ENCODE peak calls at places on chromosomes 13 and 19, in eight cellular contexts. X is PC-9, T is pancreas, N is psoas muscle, H is breast epithelium, O is aorta, Y is H7, D is IMR-90. Q is an unnamed sample.

GRCh38 chr13:83773961-83774360 is 108.3 kb downstream of the SLITRK1 start:
- DNase-seq in H (no peak), O (no peak), D (peak; percentile 17), N (no peak), Y (no peak), X (no peak), T (no peak), Q (no peak)

GRCh38 chr19:40774916-40775631 is at the start of gene MIA:
- DNase-seq in X (no peak), N (no peak), Y (no peak), H (no peak), D (no peak), O (peak; percentile 38), T (no peak), Q (peak; percentile 44)

GRCh38 chr19:58439576-58440554 is at the start of gene ZNF132:
- DNase-seq in X (peak; percentile 66), O (peak; percentile 98), Y (peak; percentile 38), H (peak; percentile 92), D (peak; percentile 100), T (peak; percentile 97), N (peak; percentile 96), Q (no peak)

GRCh38 chr13:47413112-47413511 is 516.3 kb upstream of the HTR2A start:
- DNase-seq in T (no peak), Y (no peak), O (no peak), N (no peak), D (peak; percentile 34), X (no peak), H (no peak), Q (no peak)

GRCh38 chr19:46040952-46041500 is at the start of gene IGFL4:
- DNase-seq in Y (no peak), O (no peak), T (no peak), N (no peak), H (no peak), D (no peak), X (peak; percentile 80), Q (no peak)

GRCh38 chr13:43132228-43132627 is 108.8 kb downstream of the DNAJC15 start:
- DNase-seq in N (no peak), T (peak; percentile 16), X (peak; percentile 56), O (no peak), Y (peak; percentile 50), D (peak; percentile 36), H (no peak), Q (peak; percentile 54)

GRCh38 chr19:1742989-1743696 is 10.2 kb upstream of the ONECUT3 start:
- DNase-seq in T (no peak), H (no peak), X (no peak), D (no peak), Y (peak; percentile 38), O (no peak), N (no peak), Q (no peak)

GRCh38 chr13:84118845-84119409 is 236.7 kb upstream of the SLITRK1 start:
- DNase-seq in O (no peak), X (no peak), T (no peak), N (no peak), H (no peak), Y (no peak), D (no peak), Q (no peak)

GRCh38 chr19:374183-374885 is 29.7 kb upstream of the MIER2 start:
- DNase-seq in Y (peak; percentile 56), H (no peak), N (no peak), D (no peak), X (no peak), O (peak; percentile 29), T (no peak), Q (no peak)

GRCh38 chr13:99752373-99752772 is 219.2 kb downstream of the ZIC5 start:
- DNase-seq in N (no peak), O (no peak), T (no peak), X (no peak), D (no peak), Y (no peak), H (no peak), Q (no peak)

GRCh38 chr13:43036386-43037220 is 13.2 kb downstream of the DNAJC15 start:
- DNase-seq in D (no peak), O (peak; percentile 61), H (no peak), X (no peak), Y (peak; percentile 14), T (no peak), N (no peak), Q (peak; percentile 33)

GRCh38 chr19:17687857-17688784 is at the start of gene UNC13A:
- DNase-seq in D (peak; percentile 29), T (peak; percentile 60), X (no peak), N (peak; percentile 47), O (peak; percentile 58), Y (peak; percentile 96), H (no peak), Q (no peak)

GRCh38 chr13:59776924-59777690 is 386.6 kb downstream of the DIAPH3 start:
- DNase-seq in H (no peak), N (no peak), D (peak; percentile 90), T (no peak), O (no peak), X (peak; percentile 41), Y (no peak), Q (no peak)

DNA sequence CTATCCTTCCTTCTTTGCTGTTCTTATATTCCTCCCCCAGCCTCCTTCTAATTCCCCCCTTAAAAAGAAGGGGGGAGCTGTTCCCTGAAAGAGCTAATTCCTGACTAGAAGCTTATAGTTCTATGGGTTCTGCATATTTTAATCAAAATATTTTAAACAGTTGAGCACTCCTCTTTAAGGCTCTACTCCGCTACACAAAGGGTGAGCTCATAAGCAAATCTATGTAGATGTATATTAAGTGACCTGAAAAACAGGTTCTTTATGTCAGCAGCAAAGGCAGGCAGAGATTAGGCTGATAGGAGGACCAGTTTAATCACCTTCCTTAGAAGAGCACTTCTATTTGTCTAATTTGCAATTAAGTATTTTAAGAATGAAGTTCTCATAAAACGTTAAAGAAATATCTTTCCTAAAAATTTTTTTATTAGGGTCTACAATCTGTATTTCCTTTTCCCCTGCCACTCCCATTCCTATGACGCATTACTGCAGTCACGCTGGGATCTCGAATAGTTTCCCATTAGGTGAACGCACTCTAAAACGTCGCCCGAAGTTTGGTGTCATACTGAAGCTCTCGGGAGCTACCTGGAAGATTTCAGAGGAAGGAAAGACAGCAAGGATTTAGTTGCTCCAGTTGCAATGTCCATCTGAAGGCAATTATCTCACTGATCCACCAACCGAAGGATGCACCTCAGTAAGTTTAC is 5.1 kb downstream of the EFNB2 start:
- DNase-seq in Y (no peak), N (no peak), D (no peak), O (no peak), X (peak; percentile 92), H (no peak), T (no peak), Q (no peak)
- H3K27me3 ChIP-seq in Y (peaks cover 16% of the 10 kb centered on the region), N (no peaks in the 10 kb centered on the region), D (no peaks in the 10 kb centered on the region), O (no peaks in the 10 kb centered on the region), X (no peaks in the 10 kb centered on the region), H (no peaks in the 10 kb centered on the region), T (no peaks in the 10 kb centered on the region), Q (no peaks in the 10 kb centered on the region)

DNA sequence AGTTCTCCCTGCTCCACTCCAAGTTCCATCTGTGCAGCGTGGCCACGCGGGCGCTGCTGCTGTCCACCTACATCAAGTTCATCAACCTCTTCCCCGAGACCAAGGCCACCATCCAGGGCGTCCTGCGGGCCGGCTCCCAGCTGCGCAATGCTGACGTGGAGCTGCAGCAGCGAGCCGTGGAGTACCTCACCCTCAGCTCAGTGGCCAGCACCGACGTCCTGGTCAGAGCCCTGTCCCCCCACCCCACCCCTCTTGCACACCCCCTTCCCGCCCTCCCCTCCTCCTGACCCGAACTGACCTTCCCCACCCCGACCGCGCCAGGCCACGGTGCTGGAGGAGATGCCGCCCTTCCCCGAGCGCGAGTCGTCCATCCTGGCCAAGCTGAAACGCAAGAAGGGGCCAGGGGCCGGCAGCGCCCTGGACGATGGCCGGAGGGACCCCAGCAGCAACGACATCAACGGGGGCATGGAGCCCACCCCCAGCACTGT is 11.6 kb downstream of the FUZ start:
- DNase-seq in Y (no peak), N (no peak), X (no peak), T (no peak), O (no peak), D (no peak), H (no peak), Q (no peak)
- H3K36me3 ChIP-seq in Y (peaks cover 16% of the 10 kb centered on the region), N (no peaks in the 10 kb centered on the region), X (no peaks in the 10 kb centered on the region), T (peaks cover 2% of the 10 kb centered on the region), O (no peaks in the 10 kb centered on the region), D (peaks cover 64% of the 10 kb centered on the region), H (no peaks in the 10 kb centered on the region), Q (peaks cover 63% of the 10 kb centered on the region)

GRCh38 chr13:79384022-79384610 is 21.9 kb downstream of the RBM26 start:
- DNase-seq in X (no peak), H (no peak), T (no peak), Y (no peak), N (no peak), O (no peak), D (no peak), Q (no peak)

GRCh38 chr13:79389031-79389430 is 17.0 kb downstream of the RBM26 start:
- DNase-seq in O (no peak), H (no peak), X (no peak), N (no peak), Y (no peak), T (no peak), D (no peak), Q (no peak)

GRCh38 chr13:79385694-79386093 is 20.4 kb downstream of the RBM26 start:
- DNase-seq in O (no peak), N (no peak), D (no peak), Y (no peak), H (no peak), T (no peak), X (no peak), Q (no peak)

GRCh38 chr13:79387853-79388252 is 18.2 kb downstream of the RBM26 start:
- DNase-seq in N (no peak), X (no peak), H (no peak), O (no peak), T (no peak), Y (no peak), D (no peak), Q (no peak)

DNA sequence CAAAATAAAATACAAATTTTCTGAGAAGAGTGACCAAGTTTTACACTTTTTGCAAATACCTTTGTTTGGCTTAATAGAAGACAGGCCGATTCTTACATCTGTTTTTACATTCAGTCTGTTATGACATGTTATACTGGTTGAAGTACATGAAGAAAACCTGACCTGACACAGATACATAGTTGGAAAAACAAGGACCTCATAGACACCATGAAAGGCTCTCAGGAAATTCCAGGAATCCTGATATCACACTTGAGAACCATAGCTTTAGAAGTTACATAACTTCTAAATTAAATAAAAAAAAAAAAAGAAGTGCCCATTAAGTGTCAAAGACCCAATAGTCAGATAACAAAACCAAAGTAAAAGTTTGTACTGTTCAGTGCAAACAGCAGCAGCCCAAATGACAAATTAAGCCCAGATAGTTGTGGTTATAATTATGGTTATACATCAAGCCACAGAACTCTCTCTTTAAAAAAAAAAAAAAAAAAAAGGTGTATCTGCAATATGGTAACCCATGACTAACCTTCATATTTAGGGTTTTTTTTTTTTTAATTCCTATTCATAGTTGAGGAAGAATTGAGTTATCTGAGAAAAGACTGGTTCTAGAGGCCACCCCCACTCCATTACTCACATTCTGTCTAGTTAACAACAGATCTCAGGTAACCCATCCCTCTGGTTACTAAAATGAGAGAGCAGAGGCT is 19.8 kb downstream of the RBM26 start:
- DNase-seq in N (no peak), D (no peak), Y (no peak), T (no peak), H (no peak), X (peak; percentile 44), O (no peak), Q (no peak)
- H3K27me3 ChIP-seq in N (no peaks in the 10 kb centered on the region), D (no peaks in the 10 kb centered on the region), Y (no peaks in the 10 kb centered on the region), T (no peaks in the 10 kb centered on the region), H (no peaks in the 10 kb centered on the region), X (no peaks in the 10 kb centered on the region), O (no peaks in the 10 kb centered on the region), Q (no peaks in the 10 kb centered on the region)

DNA sequence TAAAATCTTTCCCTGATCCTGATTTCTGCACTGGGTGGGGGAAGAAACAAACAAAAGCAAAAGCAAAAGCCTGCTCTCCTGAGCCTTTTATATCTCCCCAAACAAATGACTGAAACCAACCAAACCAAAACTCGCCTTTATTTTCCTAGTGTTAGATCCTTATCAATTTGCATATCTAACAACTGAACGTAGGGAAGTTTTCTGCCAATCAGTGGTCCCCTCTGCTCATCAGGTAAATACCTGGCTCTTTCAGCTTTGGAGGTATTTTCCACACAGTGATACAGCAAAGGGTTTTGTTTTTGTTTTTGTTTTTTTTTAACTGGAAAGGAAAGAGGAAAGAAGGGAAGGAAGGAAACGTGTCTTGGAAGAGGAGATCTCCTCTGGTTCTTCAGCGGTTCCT is 3.3 kb downstream of the AMER2 start:
- DNase-seq in T (no peak), X (no peak), N (no peak), D (no peak), Y (no peak), O (no peak), H (no peak), Q (no peak)
- H3K36me3 ChIP-seq in T (no peaks in the 10 kb centered on the region), X (no peaks in the 10 kb centered on the region), N (no peaks in the 10 kb centered on the region), D (no peaks in the 10 kb centered on the region), Y (no peaks in the 10 kb centered on the region), O (no peaks in the 10 kb centered on the region), H (no peaks in the 10 kb centered on the region), Q (no peaks in the 10 kb centered on the region)

Q was measured in SJCRH30.